ENCODE peak calls at places on chromosomes 7 and 10, in eight cellular contexts. S is T-helper 1 cell, G is germinal center, U is NCI-H774, L is NCI-H1105, H is NCI-H1694 treated with DMSO at 0.1 percent for 48 hours, Y is T-helper 9 cell, W is AG09319. O is an unnamed sample.

GRCh38 chr7:30750574-30751256 is 1.2 kb upstream of the INMT start:
- DNase-seq in S (no peak), G (no peak), U (no peak), L (no peak), H (peak), Y (no peak), W (peak), O (no peak)

GRCh38 chr7:142383826-142384507 is 126.1 kb upstream of the PRSS58 start:
- DNase-seq in S (peak), G (no peak), U (no peak), L (no peak), H (no peak), Y (no peak), W (no peak), O (no peak)

GRCh38 chr7:149662591-149663095 is 110.7 kb downstream of the ZNF467 start:
- DNase-seq in S (peak), G (peak), U (peak), L (no peak), H (peak), Y (peak), W (no peak), O (peak)

GRCh38 chr10:33963656-33964175 is 629.2 kb upstream of the NRP1 start:
- DNase-seq in S (no peak), G (no peak), U (no peak), L (no peak), H (no peak), Y (no peak), W (no peak), O (no peak)

GRCh38 chr10:2861632-2862210 is 205.6 kb upstream of the PFKP start:
- DNase-seq in S (no peak), G (no peak), U (no peak), L (no peak), H (no peak), Y (no peak), W (no peak), O (no peak)

GRCh38 chr7:44477955-44478354 is 12.5 kb downstream of the NUDCD3 start:
- DNase-seq in S (no peak), G (no peak), U (no peak), L (no peak), H (no peak), Y (no peak), W (no peak), O (no peak)

GRCh38 chr7:155411718-155412415 is 46.1 kb upstream of the EN2 start:
- DNase-seq in S (no peak), G (no peak), U (no peak), L (no peak), H (no peak), Y (no peak), W (no peak), O (no peak)

GRCh38 chr7:97798036-97799019 is 66.4 kb downstream of the TAC1 start:
- DNase-seq in S (no peak), G (no peak), U (no peak), L (no peak), H (no peak), Y (no peak), W (no peak), O (no peak)

GRCh38 chr10:18523858-18524257 is 127.5 kb downstream of the NSUN6 start:
- DNase-seq in S (no peak), G (no peak), U (no peak), L (no peak), H (no peak), Y (no peak), W (no peak), O (no peak)